ENCODE peak calls at places on chromosomes 16 and 17, in four cellular contexts. B, M, V and S are unnamed samples.

GRCh38 chr17:64042700-64043485 is 22.5 kb upstream of the ICAM2 start:
- DNase-seq in B (no peak), M (no peak), V (no peak), S (no peak)

GRCh38 chr16:51888021-51888420 is 658.9 kb downstream of the TOX3 start:
- DNase-seq in B (no peak), M (no peak), V (no peak), S (peak)

GRCh38 chr17:63140255-63140654 is 174.2 kb downstream of the TANC2 start:
- DNase-seq in B (no peak), M (no peak), V (no peak), S (peak)

GRCh38 chr16:84774810-84775209 is 45.0 kb upstream of the CRISPLD2 start:
- DNase-seq in B (no peak), M (no peak), V (no peak), S (peak)

GRCh38 chr16:17070882-17071592 is 399.7 kb downstream of the XYLT1 start:
- DNase-seq in B (no peak), M (no peak), V (no peak), S (no peak)

GRCh38 chr17:16922386-16923096 is 49.4 kb downstream of the TNFRSF13B start:
- DNase-seq in B (no peak), M (no peak), V (no peak), S (peak)

GRCh38 chr17:21678451-21679081 is 13.8 kb upstream of the KCNJ18 start:
- DNase-seq in B (peak), M (no peak), V (no peak), S (no peak)

GRCh38 chr16:17465460-17465859 is 5.3 kb downstream of the XYLT1 start:
- DNase-seq in B (no peak), M (no peak), V (no peak), S (no peak)

GRCh38 chr17:77935121-77935571 is 23.4 kb upstream of the TNRC6C start:
- DNase-seq in B (no peak), M (peak), V (no peak), S (no peak)

GRCh38 chr17:14156689-14157088 is 80.0 kb downstream of the CDRT15 start:
- DNase-seq in B (no peak), M (peak), V (no peak), S (peak)
- TF ChIP-seq MAFK in B (no peak), M (no peak), V (no peak), S (no peak)

GRCh38 chr17:65800655-65801054 is 239.2 kb upstream of the AXIN2 start:
- DNase-seq in B (no peak), M (no peak), V (no peak), S (no peak)

GRCh38 chr17:65797101-65797500 is 235.7 kb upstream of the AXIN2 start:
- DNase-seq in B (no peak), M (no peak), V (no peak), S (peak)

GRCh38 chr17:65799869-65800268 is 238.4 kb upstream of the AXIN2 start:
- DNase-seq in B (no peak), M (no peak), V (no peak), S (peak)

GRCh38 chr17:65799454-65799853 is 238.0 kb upstream of the AXIN2 start:
- DNase-seq in B (no peak), M (no peak), V (no peak), S (no peak)

DNA sequence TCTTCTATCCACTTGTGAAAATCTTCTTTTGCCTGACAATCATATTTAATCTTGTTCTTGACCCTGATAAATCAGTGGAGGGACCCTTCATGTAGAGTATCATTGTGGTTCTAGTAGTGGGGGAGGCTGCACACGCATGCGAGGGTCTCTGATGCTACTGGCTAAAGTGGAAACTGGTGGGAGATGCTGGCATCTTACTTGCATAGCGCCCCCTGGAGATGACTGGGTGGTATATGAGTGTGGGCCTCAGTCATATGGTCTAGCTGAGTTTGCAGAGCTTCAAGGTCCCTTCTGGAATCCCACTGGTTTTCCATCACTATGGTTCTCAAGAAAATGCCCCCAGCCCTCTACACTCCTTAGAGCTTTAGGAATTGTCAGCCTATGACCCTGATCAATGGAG is 236.4 kb upstream of the AXIN2 start:
- DNase-seq in B (peak), M (peak), V (no peak), S (no peak)
- TF ChIP-seq MAFK in B (no peak), M (no peak), V (no peak), S (no peak)

GRCh38 chr16:86156155-86156554 is 257.2 kb downstream of the IRF8 start:
- DNase-seq in B (no peak), M (no peak), V (no peak), S (no peak)
- TF ChIP-seq MAFK in B (no peak), M (no peak), V (no peak), S (no peak)

GRCh38 chr17:58837699-58838098 is 82.0 kb downstream of the PPM1E start:
- DNase-seq in B (no peak), M (no peak), V (no peak), S (no peak)
- TF ChIP-seq MAFK in B (no peak), M (no peak), V (no peak), S (no peak)

GRCh38 chr17:41895617-41896016 is 23.1 kb downstream of the ACLY start:
- DNase-seq in B (no peak), M (no peak), V (no peak), S (peak)

GRCh38 chr17:41891135-41892065 is 26.2 kb upstream of the KLHL11 start:
- DNase-seq in B (no peak), M (peak), V (no peak), S (no peak)

GRCh38 chr17:41896726-41897125 is 22.0 kb downstream of the ACLY start:
- DNase-seq in B (no peak), M (no peak), V (no peak), S (no peak)

GRCh38 chr17:41893384-41893783 is 25.4 kb downstream of the ACLY start:
- DNase-seq in B (no peak), M (no peak), V (no peak), S (no peak)

DNA sequence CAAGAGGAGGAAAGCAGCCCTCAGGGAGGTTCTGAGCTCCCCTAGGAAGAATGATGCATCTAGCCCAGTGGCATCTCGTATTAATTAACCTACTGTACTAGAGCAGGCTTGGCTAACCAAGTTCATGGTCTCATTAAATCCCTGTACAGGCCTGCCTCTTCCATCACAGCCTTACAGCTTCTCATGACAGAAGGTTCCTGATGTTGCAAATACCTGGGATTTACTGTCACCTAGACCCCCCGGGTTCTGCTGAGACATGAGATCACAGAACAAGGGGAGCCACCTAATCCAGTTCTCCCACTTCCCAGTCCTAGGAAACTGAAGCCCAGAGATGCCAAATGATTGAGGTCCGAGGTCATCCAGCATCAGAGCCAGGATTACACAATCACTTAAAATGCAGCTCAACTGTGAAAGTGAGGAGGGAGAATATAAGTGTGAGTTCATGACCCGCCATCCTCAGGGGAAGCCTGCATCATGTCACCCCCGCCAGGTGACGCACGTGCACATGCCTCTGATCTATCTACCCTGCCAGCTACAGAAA is 23.9 kb downstream of the ACLY start:
- DNase-seq in B (no peak), M (no peak), V (no peak), S (peak)
- TF ChIP-seq MAFK in B (no peak), M (no peak), V (no peak), S (peak)

GRCh38 chr17:40632206-40632605 is 15.4 kb downstream of the SMARCE1 start:
- DNase-seq in B (no peak), M (no peak), V (no peak), S (no peak)

GRCh38 chr17:40637931-40638330 is 9.7 kb downstream of the SMARCE1 start:
- DNase-seq in B (no peak), M (no peak), V (no peak), S (no peak)

GRCh38 chr17:40629850-40630249 is 17.8 kb downstream of the SMARCE1 start:
- DNase-seq in B (no peak), M (no peak), V (no peak), S (no peak)

DNA sequence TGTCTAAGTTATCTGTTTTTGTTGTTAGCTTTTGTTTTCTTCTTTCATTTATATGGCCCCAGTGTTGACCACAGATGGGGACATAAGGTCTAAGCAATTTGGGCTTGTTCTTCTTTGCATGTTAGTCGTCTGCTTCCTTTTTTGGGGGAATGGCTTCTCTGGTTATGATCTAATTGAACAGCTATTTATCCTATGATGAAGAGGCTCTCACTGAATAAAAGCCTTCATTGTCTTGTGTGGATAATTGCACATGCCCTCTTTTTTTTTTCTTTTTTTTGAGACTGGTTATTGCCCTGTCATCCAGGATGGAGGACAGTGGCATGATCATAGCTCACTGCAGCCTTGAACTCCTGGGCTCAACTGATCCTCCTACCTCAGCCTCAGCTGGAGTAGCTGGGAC is 13.7 kb downstream of the SMARCE1 start:
- DNase-seq in B (no peak), M (no peak), V (no peak), S (peak)
- TF ChIP-seq MAFK in B (no peak), M (no peak), V (no peak), S (no peak)

GRCh38 chr16:54923988-54924387 is 6.7 kb upstream of the IRX5 start:
- DNase-seq in B (no peak), M (no peak), V (no peak), S (no peak)

GRCh38 chr16:54923055-54923473 is 7.6 kb upstream of the IRX5 start:
- DNase-seq in B (no peak), M (no peak), V (no peak), S (no peak)

GRCh38 chr16:54926166-54926838 is 4.4 kb upstream of the IRX5 start:
- DNase-seq in B (no peak), M (no peak), V (no peak), S (peak)

GRCh38 chr16:54921229-54921824 is 9.3 kb upstream of the IRX5 start:
- DNase-seq in B (no peak), M (no peak), V (no peak), S (no peak)
- TF ChIP-seq MAFK in B (no peak), M (no peak), V (no peak), S (no peak)